ENCODE peak calls at places on chromosomes 3 and 15, in nine cellular contexts. F is uterus, X is ovary, Q is left lung, H is suprapubic skin, Y is breast epithelium, R is BE2C, M is aorta, B is GM23248. T is an unnamed sample.

GRCh38 chr3:182671942-182672341 is 121.4 kb upstream of the ATP11B start:
- DNase-seq in F (no peak), X (no peak), Q (no peak), H (no peak), Y (no peak), R (no peak), M (no peak), B (peak; percentile 71), T (no peak)

GRCh38 chr3:12468276-12468675 is 16.0 kb upstream of the TSEN2 start:
- DNase-seq in F (no peak), X (no peak), Q (no peak), H (no peak), Y (no peak), R (no peak), M (no peak), B (no peak), T (no peak)

GRCh38 chr3:73658227-73658626 is 33.5 kb upstream of the PDZRN3 start:
- DNase-seq in F (no peak), X (no peak), Q (no peak), H (no peak), Y (no peak), R (no peak), M (no peak), B (no peak), T (no peak)

GRCh38 chr15:92578096-92578835 is 77.3 kb downstream of the FAM174B start:
- DNase-seq in F (no peak), X (no peak), Q (no peak), H (no peak), Y (no peak), R (no peak), M (no peak), B (no peak), T (no peak)

GRCh38 chr3:117408811-117409210 is 699.2 kb downstream of the TUSC7 start:
- DNase-seq in F (no peak), X (no peak), Q (no peak), H (no peak), Y (no peak), R (no peak), M (no peak), B (peak; percentile 58), T (no peak)

GRCh38 chr3:29694783-29695182 is 413.9 kb downstream of the RBMS3 start:
- DNase-seq in F (peak; percentile 57), X (no peak), Q (no peak), H (no peak), Y (no peak), R (no peak), M (no peak), B (peak; percentile 97), T (no peak)

GRCh38 chr15:67146875-67147381 is 81.5 kb downstream of the SMAD3 start:
- DNase-seq in F (peak; percentile 66), X (peak; percentile 35), Q (no peak), H (no peak), Y (no peak), R (no peak), M (no peak), B (peak; percentile 96), T (no peak)

GRCh38 chr15:62021991-62022600 is 38.2 kb downstream of the VPS13C start:
- DNase-seq in F (no peak), X (no peak), Q (no peak), H (no peak), Y (no peak), R (peak; percentile 10), M (no peak), B (peak; percentile 5), T (no peak)

GRCh38 chr3:57967590-57967989 is 40.6 kb upstream of the FLNB start:
- DNase-seq in F (no peak), X (no peak), Q (no peak), H (no peak), Y (no peak), R (no peak), M (no peak), B (no peak), T (peak; percentile 45)

GRCh38 chr15:39580117-39580629 is 706 bp upstream of the THBS1 start:
- DNase-seq in F (peak; percentile 96), X (peak; percentile 96), Q (peak; percentile 98), H (peak; percentile 96), Y (peak; percentile 93), R (peak; percentile 89), M (peak; percentile 98), B (peak; percentile 96), T (peak; percentile 47)
- H3K4me3 ChIP-seq in F (peak overlapping the region; percentile 90), X (peak overlapping the region; percentile 92), Q (peak overlapping the region; percentile 54), H (peak overlapping the region; percentile 61), Y (peak overlapping the region; percentile 88), R (peak overlapping the region; percentile 40), M (peak overlapping the region; percentile 29), B (peak overlapping the region; percentile 74), T (peak overlapping the region; percentile 26)

GRCh38 chr3:134347516-134347915 is 26.7 kb downstream of the AMOTL2 start:
- DNase-seq in F (no peak), X (no peak), Q (no peak), H (no peak), Y (no peak), R (no peak), M (peak; percentile 37), B (no peak), T (no peak)
- H3K4me1 ChIP-seq in F (no peaks in the 10 kb centered on the region), X (no peaks in the 10 kb centered on the region), Q (no peaks in the 10 kb centered on the region), H (peaks cover 47% of the 10 kb centered on the region), Y (peaks cover 10% of the 10 kb centered on the region), R (no peaks in the 10 kb centered on the region), M (no peaks in the 10 kb centered on the region), B (peaks cover 21% of the 10 kb centered on the region), T (no peaks in the 10 kb centered on the region)

DNA sequence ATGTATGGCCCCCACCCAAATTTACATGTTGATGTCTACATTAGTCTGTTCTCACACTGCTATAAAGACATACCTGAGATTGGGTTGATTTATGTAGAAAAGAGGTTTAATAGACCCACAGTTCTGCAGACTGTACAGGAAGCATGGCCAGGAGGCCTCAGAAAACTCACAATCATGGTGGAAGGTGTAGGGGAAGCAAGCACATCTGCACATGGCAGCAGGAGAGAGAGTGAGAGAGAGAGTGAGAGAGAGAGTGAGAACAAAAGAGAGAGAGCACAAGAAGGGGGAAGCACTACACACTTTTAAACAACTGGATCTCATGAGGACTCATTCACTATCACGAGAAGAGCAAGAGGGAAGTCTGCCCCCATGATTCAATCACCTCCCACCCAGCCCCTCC is 130.5 kb downstream of the XXYLT1 start:
- DNase-seq in F (no peak), X (no peak), Q (no peak), H (no peak), Y (no peak), R (no peak), M (no peak), B (no peak), T (no peak)
- H3K27me3 ChIP-seq in F (no peaks in the 10 kb centered on the region), X (no peaks in the 10 kb centered on the region), Q (no peaks in the 10 kb centered on the region), H (no peaks in the 10 kb centered on the region), Y (no peaks in the 10 kb centered on the region), R (no peaks in the 10 kb centered on the region), M (no peaks in the 10 kb centered on the region), B (no peaks in the 10 kb centered on the region), T (no peaks in the 10 kb centered on the region)

GRCh38 chr15:68559342-68560310 is 19.2 kb upstream of the CORO2B start:
- DNase-seq in F (peak; percentile 77), X (peak; percentile 84), Q (peak; percentile 98), H (peak; percentile 89), Y (peak; percentile 65), R (peak; percentile 91), M (peak; percentile 95), B (peak; percentile 89), T (peak; percentile 69)
- H3K4me3 ChIP-seq in F (peak overlapping the region; percentile 32), X (peak overlapping the region; percentile 43), Q (peak overlapping the region; percentile 35), H (peak overlapping the region; percentile 36), Y (peak overlapping the region; percentile 64), R (peak overlapping the region; percentile 60), M (peak overlapping the region; percentile 15), B (peak overlapping the region; percentile 70), T (peak overlapping the region; percentile 49)